ENCODE peak calls at places on chromosomes 2 and 18, in seven cellular contexts. K, F, O, W, Y, G and H are unnamed samples.
A peak's percentile ranks its signal among the peaks of the same experiment; 100 is the strongest.

GRCh38 chr2:163455815-163456214 is 280.0 kb downstream of the FIGN start:
- DNase-seq in W (no peak), Y (no peak), K (no peak), G (no peak), O (no peak), F (no peak), H (no peak)

GRCh38 chr2:105391058-105391627 is 7.7 kb downstream of the FHL2 start:
- DNase-seq in O (peak; percentile 91), K (no peak), F (no peak), Y (no peak), G (no peak), W (no peak), H (no peak)

GRCh38 chr18:51390695-51391094 is 193.2 kb upstream of the MEX3C start:
- DNase-seq in G (no peak), F (no peak), Y (no peak), K (no peak), O (no peak), W (no peak), H (no peak)

GRCh38 chr2:105809723-105810122 is 65.0 kb downstream of the NCK2 start:
- DNase-seq in W (no peak), F (no peak), G (no peak), O (no peak), K (no peak), Y (no peak), H (no peak)

GRCh38 chr2:44242929-44243328 is 32.4 kb upstream of the SLC3A1 start:
- DNase-seq in F (no peak), W (no peak), G (no peak), K (no peak), O (no peak), Y (no peak), H (no peak)

GRCh38 chr2:73089270-73090030 is 17.9 kb upstream of the SFXN5 start:
- DNase-seq in Y (no peak), G (peak; percentile 84), F (no peak), K (peak; percentile 74), O (peak; percentile 95), W (no peak), H (peak; percentile 44)

GRCh38 chr18:24492445-24492844 is 32.0 kb downstream of the HRH4 start:
- DNase-seq in W (peak; percentile 78), G (no peak), Y (no peak), K (no peak), O (no peak), F (peak; percentile 34), H (no peak)

GRCh38 chr2:207619764-207620203 is 5.4 kb downstream of the METTL21A start:
- DNase-seq in Y (no peak), F (no peak), O (no peak), K (no peak), G (no peak), W (no peak), H (no peak)

GRCh38 chr2:60047347-60047746 is 506.1 kb downstream of the BCL11A start:
- DNase-seq in Y (no peak), K (no peak), O (no peak), W (no peak), F (no peak), G (no peak), H (no peak)

GRCh38 chr18:10379511-10379910 is 74.9 kb upstream of the APCDD1 start:
- DNase-seq in Y (no peak), O (peak; percentile 6), W (no peak), G (no peak), F (no peak), K (no peak), H (no peak)

GRCh38 chr2:189613650-189614420 is 33.2 kb upstream of the SLC40A1 start:
- DNase-seq in K (no peak), O (no peak), G (no peak), W (no peak), F (no peak), Y (no peak), H (no peak)

GRCh38 chr2:30219886-30220478 is 11.4 kb upstream of the LBH start:
- DNase-seq in F (no peak), G (no peak), Y (no peak), K (no peak), O (no peak), W (no peak), H (no peak)

GRCh38 chr2:182144039-182144779 is 158.6 kb downstream of the PPP1R1C start:
- DNase-seq in F (no peak), O (no peak), W (no peak), K (no peak), G (no peak), Y (no peak), H (no peak)

GRCh38 chr2:149877913-149878312 is 290.3 kb upstream of the MMADHC start:
- DNase-seq in Y (no peak), W (no peak), G (no peak), O (peak; percentile 93), F (no peak), K (no peak), H (no peak)

GRCh38 chr2:102753563-102754159 is 8.2 kb upstream of the TMEM182 start:
- DNase-seq in K (no peak), W (no peak), Y (peak; percentile 32), O (peak; percentile 69), F (no peak), G (no peak), H (no peak)

GRCh38 chr2:101987832-101988231 is 3.9 kb upstream of the IL1R2 start:
- DNase-seq in W (no peak), G (no peak), F (no peak), Y (no peak), K (no peak), O (no peak), H (no peak)

GRCh38 chr2:74174909-74175308 is 3.8 kb downstream of the MOB1A start:
- DNase-seq in F (no peak), O (no peak), W (no peak), K (no peak), G (no peak), Y (no peak), H (no peak)

GRCh38 chr2:10984418-10985130 is 72.8 kb downstream of the KCNF1 start:
- DNase-seq in O (no peak), G (no peak), K (no peak), W (no peak), F (no peak), Y (no peak), H (no peak)

DNA sequence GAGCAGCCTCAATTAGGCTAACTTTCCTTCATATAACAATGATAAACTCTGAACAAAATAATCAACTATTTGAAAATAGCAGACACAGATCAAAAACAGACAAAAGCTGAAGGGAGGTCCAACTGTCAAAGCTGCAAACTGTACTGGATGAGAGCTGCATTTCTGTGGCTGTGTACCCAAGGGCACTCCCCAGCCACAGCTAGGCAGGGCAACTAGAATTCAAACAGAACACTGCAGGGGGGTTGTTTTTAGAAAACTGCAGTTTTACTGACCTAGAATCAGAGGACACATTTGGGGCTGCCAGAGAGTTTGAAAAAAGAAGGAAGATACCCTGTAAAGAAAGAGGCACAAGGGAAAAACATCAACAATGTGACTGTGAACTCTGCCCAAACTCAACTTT is 56.8 kb downstream of the SMAD2 start:
- DNase-seq in Y (no peak), G (no peak), K (no peak), F (no peak), O (no peak), W (no peak), H (no peak)
- H3K4me3 ChIP-seq in Y (no peak overlapping the region), G (no peak overlapping the region), K (no peak overlapping the region), F (no peak overlapping the region), O (no peak overlapping the region), W (no peak overlapping the region), H (no peak overlapping the region)

GRCh38 chr2:39362595-39362994 is 74.5 kb downstream of the MAP4K3 start:
- DNase-seq in Y (no peak), O (no peak), K (no peak), G (no peak), W (no peak), F (no peak), H (no peak)

GRCh38 chr2:39359453-39360038 is 77.5 kb downstream of the MAP4K3 start:
- DNase-seq in O (no peak), G (no peak), Y (peak; percentile 17), F (no peak), W (no peak), K (no peak), H (no peak)

GRCh38 chr2:39356922-39357639 is 80.0 kb downstream of the MAP4K3 start:
- DNase-seq in O (no peak), F (no peak), K (no peak), W (no peak), G (no peak), Y (no peak), H (no peak)

GRCh38 chr2:39361511-39361910 is 75.6 kb downstream of the MAP4K3 start:
- DNase-seq in O (no peak), W (no peak), Y (no peak), K (no peak), F (no peak), G (no peak), H (no peak)
- H3K9me3 ChIP-seq in O (peaks cover 26% of the 10 kb centered on the region), W (peaks cover 33% of the 10 kb centered on the region), Y (peaks cover 42% of the 10 kb centered on the region), K (peaks cover 8% of the 10 kb centered on the region), F (peaks cover 24% of the 10 kb centered on the region), G (no peaks in the 10 kb centered on the region), H (peaks cover 16% of the 10 kb centered on the region)

GRCh38 chr18:62973689-62974088 is 258.3 kb downstream of the PHLPP1 start:
- DNase-seq in Y (no peak), W (no peak), F (no peak), G (no peak), K (no peak), O (no peak), H (no peak)
- H3K4me3 ChIP-seq in Y (no peak overlapping the region), W (no peak overlapping the region), F (no peak overlapping the region), G (no peak overlapping the region), K (no peak overlapping the region), O (no peak overlapping the region), H (no peak overlapping the region)

GRCh38 chr2:85853499-85854165 is 35.2 kb downstream of the ST3GAL5 start:
- DNase-seq in G (no peak), F (no peak), K (no peak), W (no peak), Y (peak; percentile 69), O (no peak), H (no peak)
- H3K9me3 ChIP-seq in G (no peaks in the 10 kb centered on the region), F (no peaks in the 10 kb centered on the region), K (no peaks in the 10 kb centered on the region), W (no peaks in the 10 kb centered on the region), Y (no peaks in the 10 kb centered on the region), O (no peaks in the 10 kb centered on the region), H (no peaks in the 10 kb centered on the region)